ENCODE peak calls at places on chromosomes 16 and 17, in ten cellular contexts. G is tibial nerve, A is astrocyte of the spinal cord, K is RWPE1, F is neural progenitor cell, M is osteocyte, N is tibial artery, C is K562, H is prostate gland, L is OCI-LY7. Y is an unnamed sample.
A peak's percentile ranks its signal among the peaks of the same experiment; 100 is the strongest.

GRCh38 chr17:6187836-6188235 is 117.7 kb downstream of the WSCD1 start:
- DNase-seq in G (no peak), A (peak; percentile 29), K (peak; percentile 32), F (no peak), M (no peak), N (no peak), C (no peak), H (no peak), L (no peak), Y (no peak)

GRCh38 chr17:13541032-13541480 is 60.7 kb downstream of the HS3ST3A1 start:
- DNase-seq in G (peak; percentile 7), A (peak; percentile 97), K (peak; percentile 80), F (no peak), M (no peak), N (no peak), C (no peak), H (no peak), L (no peak), Y (no peak)

GRCh38 chr17:76968707-76969597 is 100.7 kb downstream of the MGAT5B start:
- DNase-seq in G (no peak), A (peak; percentile 26), K (peak; percentile 22), F (peak; percentile 98), M (no peak), N (no peak), C (no peak), H (no peak), L (peak; percentile 100), Y (no peak)

GRCh38 chr16:85385463-85386331 is 227.4 kb upstream of the GSE1 start:
- DNase-seq in G (no peak), A (no peak), K (no peak), F (no peak), M (no peak), N (no peak), C (peak; percentile 58), H (no peak), L (no peak), Y (no peak)

GRCh38 chr17:64741924-64742670 is 80.0 kb upstream of the SMURF2 start:
- DNase-seq in G (peak; percentile 50), A (peak; percentile 37), K (no peak), F (no peak), M (no peak), N (peak; percentile 76), C (no peak), H (no peak), L (no peak), Y (peak; percentile 42)

GRCh38 chr17:21291862-21292261 is 7.4 kb downstream of the MAP2K3 start:
- DNase-seq in G (no peak), A (no peak), K (no peak), F (no peak), M (no peak), N (no peak), C (no peak), H (no peak), L (no peak), Y (no peak)

GRCh38 chr17:78766225-78766624 is 15.8 kb downstream of the CYTH1 start:
- DNase-seq in G (no peak), A (no peak), K (no peak), F (no peak), M (no peak), N (no peak), C (no peak), H (no peak), L (no peak), Y (no peak)

GRCh38 chr17:10271004-10271620 is 72.7 kb upstream of the GAS7 start:
- DNase-seq in G (no peak), A (no peak), K (no peak), F (no peak), M (no peak), N (no peak), C (no peak), H (no peak), L (no peak), Y (no peak)

GRCh38 chr16:82761858-82762257 is 135.1 kb downstream of the CDH13 start:
- DNase-seq in G (no peak), A (peak; percentile 52), K (no peak), F (no peak), M (no peak), N (no peak), C (no peak), H (no peak), L (no peak), Y (no peak)

GRCh38 chr17:33778505-33779398 is 476.3 kb upstream of the CCL2 start:
- DNase-seq in G (peak; percentile 61), A (peak; percentile 62), K (peak; percentile 64), F (peak; percentile 65), M (no peak), N (no peak), C (peak; percentile 69), H (peak; percentile 31), L (peak; percentile 50), Y (no peak)

GRCh38 chr17:3890082-3890892 is 2.6 kb downstream of the CAMKK1 start:
- DNase-seq in G (peak; percentile 36), A (peak; percentile 93), K (peak; percentile 95), F (no peak), M (peak; percentile 93), N (peak; percentile 98), C (peak; percentile 24), H (peak; percentile 56), L (no peak), Y (peak; percentile 67)

GRCh38 chr16:56859636-56860035 is 5.4 kb upstream of the SLC12A3 start:
- DNase-seq in G (no peak), A (no peak), K (no peak), F (no peak), M (no peak), N (no peak), C (no peak), H (no peak), L (no peak), Y (no peak)
- TF ChIP-seq CTCF in G (no peak), A (no peak), K (no peak), F (no peak), M (no peak), N (no peak), C (no peak), H (no peak), L (no peak), Y (no peak)

GRCh38 chr17:75241143-75241430 is 20.3 kb downstream of the GGA3 start:
- DNase-seq in G (peak; percentile 45), A (no peak), K (no peak), F (no peak), M (no peak), N (no peak), C (no peak), H (no peak), L (no peak), Y (no peak)

GRCh38 chr17:75241502-75241901 is 19.9 kb downstream of the GGA3 start:
- DNase-seq in G (no peak), A (no peak), K (no peak), F (no peak), M (no peak), N (no peak), C (no peak), H (no peak), L (no peak), Y (no peak)

GRCh38 chr17:75239214-75239613 is 22.2 kb downstream of the GGA3 start:
- DNase-seq in G (no peak), A (no peak), K (no peak), F (no peak), M (no peak), N (no peak), C (no peak), H (no peak), L (no peak), Y (no peak)

GRCh38 chr17:75239778-75240393 is 21.5 kb downstream of the GGA3 start:
- DNase-seq in G (no peak), A (no peak), K (no peak), F (peak; percentile 14), M (no peak), N (no peak), C (no peak), H (no peak), L (no peak), Y (no peak)

GRCh38 chr17:75240394-75241142 is 20.8 kb downstream of the GGA3 start:
- DNase-seq in G (no peak), A (peak; percentile 13), K (no peak), F (peak; percentile 88), M (no peak), N (no peak), C (peak; percentile 88), H (no peak), L (peak; percentile 72), Y (no peak)
- TF ChIP-seq CTCF in G (peak; percentile 62), A (peak; percentile 88), K (peak; percentile 38), F (peak; percentile 85), M (peak; percentile 57), N (no peak), C (peak; percentile 100), H (no peak), L (peak; percentile 100), Y (no peak)

GRCh38 chr17:72997559-72997958 is 94.9 kb downstream of the SLC39A11 start:
- DNase-seq in G (no peak), A (no peak), K (no peak), F (no peak), M (no peak), N (no peak), C (no peak), H (no peak), L (no peak), Y (no peak)

GRCh38 chr17:72998343-72998742 is 94.1 kb downstream of the SLC39A11 start:
- DNase-seq in G (no peak), A (no peak), K (no peak), F (no peak), M (no peak), N (no peak), C (no peak), H (no peak), L (no peak), Y (no peak)

GRCh38 chr17:73005360-73005759 is 87.1 kb downstream of the SLC39A11 start:
- DNase-seq in G (no peak), A (no peak), K (no peak), F (no peak), M (no peak), N (no peak), C (no peak), H (no peak), L (no peak), Y (no peak)

GRCh38 chr17:73007447-73007846 is 85.0 kb downstream of the SLC39A11 start:
- DNase-seq in G (no peak), A (no peak), K (no peak), F (no peak), M (no peak), N (peak; percentile 69), C (no peak), H (no peak), L (no peak), Y (no peak)

DNA sequence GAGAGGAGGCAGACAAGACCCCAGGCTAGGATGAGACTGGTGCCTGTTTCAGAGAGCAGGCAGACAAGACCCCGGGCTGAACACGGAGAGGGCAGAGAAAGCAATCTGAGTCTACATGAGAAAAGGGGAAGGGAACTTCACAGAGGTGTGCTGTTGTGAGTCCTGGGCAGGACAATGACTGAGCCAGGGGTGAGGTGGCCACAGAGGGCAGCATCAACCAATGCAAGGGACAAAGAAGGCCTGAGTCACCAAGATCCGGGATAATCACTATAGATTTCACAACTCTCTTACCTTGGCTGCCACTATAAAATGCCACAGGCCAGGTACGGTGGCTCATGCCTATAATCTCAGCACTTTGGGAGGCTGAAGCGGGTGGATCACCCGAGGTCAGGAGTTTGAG is 89.0 kb downstream of the SLC39A11 start:
- DNase-seq in G (no peak), A (no peak), K (peak; percentile 26), F (no peak), M (no peak), N (no peak), C (no peak), H (no peak), L (no peak), Y (no peak)
- TF ChIP-seq CTCF in G (no peak), A (no peak), K (no peak), F (no peak), M (no peak), N (no peak), C (peak; percentile 12), H (no peak), L (no peak), Y (no peak)

GRCh38 chr17:46782250-46782953 is 36.1 kb downstream of the WNT3 start:
- DNase-seq in G (no peak), A (peak; percentile 17), K (peak; percentile 62), F (peak; percentile 62), M (no peak), N (no peak), C (peak; percentile 79), H (no peak), L (peak; percentile 77), Y (no peak)
- TF ChIP-seq CTCF in G (no peak), A (peak; percentile 76), K (peak; percentile 84), F (peak; percentile 69), M (peak; percentile 63), N (no peak), C (peak; percentile 94), H (no peak), L (peak; percentile 80), Y (no peak)